ENCODE peak calls at places on chromosomes 4 and X, in four cellular contexts. A, N, J and I are unnamed samples.

GRCh38 chr4:125736057-125736456 is 421.3 kb downstream of the FAT4 start:
- DNase-seq in A (no peak), N (no peak), J (no peak), I (no peak)

GRCh38 chr4:1245481-1246051 is 3.4 kb downstream of the CTBP1 start:
- DNase-seq in A (no peak), N (no peak), J (no peak), I (no peak)

GRCh38 chrX:78165425-78165824 is 26.0 kb upstream of the TAF9B start:
- DNase-seq in A (no peak), N (no peak), J (no peak), I (no peak)

GRCh38 chrX:143634701-143635442 is 1.0 kb downstream of the SLITRK4 start:
- DNase-seq in A (no peak), N (no peak), J (no peak), I (no peak)

GRCh38 chr4:113692809-113693411 is 68.6 kb downstream of the CAMK2D start:
- DNase-seq in A (no peak), N (no peak), J (no peak), I (no peak)

GRCh38 chrX:97030947-97031346 is 147.2 kb downstream of the RPA4 start:
- DNase-seq in A (no peak), N (no peak), J (no peak), I (no peak)

GRCh38 chrX:25858273-25858880 is 279.8 kb upstream of the MAGEB18 start:
- DNase-seq in A (no peak), N (no peak), J (no peak), I (no peak)

GRCh38 chrX:129540725-129541184 is 696 bp downstream of the OCRL start:
- DNase-seq in A (no peak), N (peak; percentile 18), J (no peak), I (peak; percentile 69)

GRCh38 chr4:76420901-76421581 is at the start of gene CCDC158:
- DNase-seq in A (no peak), N (no peak), J (no peak), I (no peak)

GRCh38 chr4:1195894-1196401 is 23.6 kb upstream of the SPON2 start:
- DNase-seq in A (no peak), N (no peak), J (peak; percentile 15), I (peak; percentile 63)

GRCh38 chrX:136115909-136116297 is 31.4 kb upstream of the FHL1 start:
- DNase-seq in A (no peak), N (no peak), J (no peak), I (no peak)

GRCh38 chr4:47271296-47271695 is 192.2 kb downstream of the COMMD8 start:
- DNase-seq in A (no peak), N (no peak), J (no peak), I (no peak)
- TF ChIP-seq POLR2A in A (no peak), N (no peak), J (no peak), I (no peak)

DNA sequence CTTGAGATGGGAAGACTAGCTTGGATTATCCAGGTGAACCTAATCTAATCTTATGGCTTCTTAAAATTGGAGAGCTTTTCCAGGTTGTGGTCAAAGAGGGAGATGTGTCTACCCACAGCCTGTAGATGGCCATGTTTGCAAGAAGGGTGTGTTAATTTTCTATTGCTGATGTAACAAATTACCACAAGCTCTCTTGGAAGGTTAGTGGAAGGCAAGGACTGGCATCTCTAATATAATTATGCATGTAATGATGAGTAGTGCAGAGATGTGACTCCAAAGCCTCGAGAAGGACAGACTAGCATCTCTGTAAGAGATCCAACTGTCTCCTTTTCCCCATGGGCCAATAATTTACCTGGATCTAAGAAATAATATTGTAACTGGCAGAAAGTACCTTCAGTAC is 3.2 kb upstream of the ADH1B start:
- DNase-seq in A (no peak), N (no peak), J (no peak), I (no peak)
- H3K4me3 ChIP-seq in A (no peak overlapping the region), N (no peak overlapping the region), J (no peak overlapping the region), I (no peak overlapping the region)

DNA sequence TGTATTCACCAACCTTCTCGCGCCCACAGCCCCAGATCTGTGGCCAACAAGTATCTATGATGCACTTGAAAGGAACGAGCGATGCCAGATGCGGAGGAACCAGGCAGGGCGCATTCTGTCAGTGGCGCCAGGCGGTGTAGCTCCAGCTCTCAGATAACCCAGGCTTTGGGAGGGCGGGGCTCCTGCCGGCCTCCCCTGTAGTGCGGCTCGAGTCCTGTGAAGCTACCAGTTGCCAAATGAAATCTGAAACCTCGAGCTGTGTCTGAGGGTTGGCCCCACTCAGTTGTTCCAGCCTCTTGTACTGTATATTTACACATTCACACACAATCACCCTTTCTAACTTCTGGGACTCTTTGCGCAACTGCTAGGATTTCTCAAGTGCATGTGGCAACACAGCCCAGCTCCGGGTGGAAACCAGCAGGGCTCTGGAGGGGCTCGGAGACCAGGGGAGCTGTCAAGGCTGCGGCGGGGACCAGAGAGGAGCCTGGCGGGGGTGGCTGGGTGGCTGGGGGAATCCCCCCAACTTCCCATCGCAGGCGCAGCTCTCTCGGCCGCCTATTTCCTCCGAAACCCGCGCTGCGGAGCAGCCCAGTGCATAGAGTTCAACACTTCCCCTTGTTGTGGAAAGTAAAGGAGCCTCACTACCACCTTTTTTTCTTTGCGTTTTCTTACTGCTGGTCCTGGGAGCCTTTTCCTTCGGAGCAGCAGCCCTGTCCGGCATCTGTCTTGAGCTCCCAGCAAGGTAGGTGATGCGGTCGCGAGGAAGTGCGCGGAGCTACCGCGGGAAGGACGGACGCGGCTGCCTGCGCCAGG is at the start of gene ARHGAP24:
- DNase-seq in A (peak; percentile 70), N (peak; percentile 84), J (peak; percentile 73), I (peak; percentile 91)
- TF ChIP-seq POLR2A in A (no peak), N (no peak), J (peak; percentile 33), I (no peak)

DNA sequence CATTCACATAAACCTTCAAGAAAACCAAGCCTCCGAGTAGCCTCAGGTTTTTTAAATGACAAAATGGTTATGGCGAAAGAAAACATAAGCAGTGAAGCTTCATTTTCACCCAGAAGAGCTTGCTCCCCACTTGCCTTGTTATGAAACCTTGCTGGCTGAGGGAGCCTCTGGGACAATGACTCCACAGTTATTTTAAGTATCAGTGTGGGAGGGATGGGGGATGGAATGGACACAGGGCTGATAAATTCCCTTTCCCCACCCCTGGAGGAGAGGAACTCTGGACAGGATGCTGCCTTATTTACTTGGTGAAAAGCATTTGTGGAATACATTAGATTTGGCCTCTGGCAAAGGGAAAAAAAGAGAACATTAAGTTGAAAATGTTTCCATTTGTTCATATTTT is 220.7 kb upstream of the CNKSR2 start:
- DNase-seq in A (no peak), N (no peak), J (peak; percentile 18), I (peak; percentile 66)
- H3K4me3 ChIP-seq in A (no peak overlapping the region), N (no peak overlapping the region), J (no peak overlapping the region), I (no peak overlapping the region)

GRCh38 chr4:6782147-6782845 is at the start of gene KIAA0232:
- DNase-seq in A (peak; percentile 77), N (peak; percentile 90), J (peak; percentile 83), I (peak; percentile 95)
- TF ChIP-seq POLR2A in A (peak; percentile 58), N (peak; percentile 95), J (no peak), I (no peak)

GRCh38 chrX:153966841-153967535 is 4.6 kb downstream of the HCFC1 start:
- DNase-seq in A (no peak), N (no peak), J (no peak), I (peak; percentile 66)
- H3K4me3 ChIP-seq in A (no peak overlapping the region), N (no peak overlapping the region), J (no peak overlapping the region), I (peak overlapping the region; percentile 15)

GRCh38 chrX:100731441-100732281 is at the start of gene SYTL4:
- DNase-seq in A (peak; percentile 7), N (peak; percentile 63), J (no peak), I (peak; percentile 68)
- TF ChIP-seq POLR2A in A (no peak), N (peak; percentile 51), J (no peak), I (no peak)

GRCh38 chr4:165331823-165332222 is 4.4 kb downstream of the MSMO1 start:
- DNase-seq in A (no peak), N (no peak), J (no peak), I (no peak)
- H3K4me3 ChIP-seq in A (no peak overlapping the region), N (no peak overlapping the region), J (no peak overlapping the region), I (no peak overlapping the region)

GRCh38 chr4:26952891-26953290 is 92.2 kb downstream of the STIM2 start:
- DNase-seq in A (no peak), N (no peak), J (no peak), I (no peak)
- TF ChIP-seq POLR2A in A (no peak), N (no peak), J (no peak), I (no peak)

DNA sequence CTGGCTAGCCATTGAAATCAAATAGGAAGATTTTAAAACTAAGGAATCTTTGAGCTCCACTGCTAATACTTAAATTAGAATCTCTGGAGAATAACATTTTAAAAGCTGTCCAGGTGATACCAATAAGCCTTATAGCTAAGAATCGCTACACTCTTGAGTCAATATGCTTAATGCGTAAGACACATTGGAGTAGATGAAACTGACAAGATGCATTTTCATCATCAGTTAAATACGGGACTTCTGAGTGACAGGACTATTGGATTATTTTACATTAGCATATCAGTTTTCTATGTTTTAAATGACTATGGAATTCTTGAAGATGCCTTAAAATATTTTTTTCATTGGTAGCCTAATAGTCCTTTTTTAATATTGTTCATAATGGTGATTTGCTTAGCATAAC is 80.2 kb downstream of the ATOH1 start:
- DNase-seq in A (no peak), N (no peak), J (no peak), I (no peak)
- H3K4me3 ChIP-seq in A (no peak overlapping the region), N (no peak overlapping the region), J (no peak overlapping the region), I (no peak overlapping the region)